ENCODE peak calls at places on chromosome 17, in eight cellular contexts. M is osteocyte, C is Panc1, Y is coronary artery, E is Caco-2, N is fibroblast of mammary gland, U is OCI-LY7, Z is left lung. R is an unnamed sample.
A peak's percentile ranks its signal among the peaks of the same experiment; 100 is the strongest.

GRCh38 chr17:76124582-76125390 is 16.3 kb downstream of the FOXJ1 start:
- DNase-seq in M (no peak), N (peak; percentile 14), Y (no peak), C (no peak), E (peak; percentile 41), U (peak; percentile 43), Z (no peak), R (no peak)

GRCh38 chr17:66711936-66712335 is 123.0 kb upstream of the CACNG5 start:
- DNase-seq in C (no peak), Y (no peak), U (no peak), Z (no peak), N (no peak), M (no peak), E (peak; percentile 45), R (no peak)

GRCh38 chr17:72477529-72477928 is 356.7 kb downstream of the SOX9 start:
- DNase-seq in Z (no peak), Y (no peak), E (peak; percentile 49), U (no peak), N (no peak), C (no peak), M (no peak), R (no peak)

GRCh38 chr17:63162406-63163157 is 196.5 kb downstream of the TANC2 start:
- DNase-seq in Z (no peak), M (no peak), Y (no peak), N (no peak), C (no peak), E (no peak), U (no peak), R (no peak)

GRCh38 chr17:71779482-71779881 is 341.3 kb upstream of the SOX9 start:
- DNase-seq in U (no peak), N (no peak), E (no peak), Z (no peak), M (no peak), C (no peak), Y (no peak), R (no peak)

GRCh38 chr17:1150863-1151685 is 28.7 kb downstream of the ABR start:
- DNase-seq in M (no peak), C (no peak), Z (no peak), Y (no peak), U (no peak), E (no peak), N (peak; percentile 15), R (no peak)

GRCh38 chr17:17128476-17129075 is 77.6 kb downstream of the PLD6 start:
- DNase-seq in Y (no peak), U (no peak), M (no peak), N (no peak), E (no peak), Z (peak; percentile 26), C (no peak), R (no peak)

GRCh38 chr17:49454050-49454449 is 39.4 kb upstream of the PHB1 start:
- DNase-seq in U (no peak), C (no peak), Y (no peak), E (no peak), M (no peak), Z (no peak), N (no peak), R (no peak)

GRCh38 chr17:43994272-43995149 is 9.9 kb upstream of the NAGS start:
- DNase-seq in E (peak; percentile 85), C (no peak), N (peak; percentile 62), Y (no peak), Z (peak; percentile 89), U (peak; percentile 52), M (no peak), R (peak; percentile 82)

GRCh38 chr17:16300554-16300953 is 52.7 kb downstream of the CENPV start:
- DNase-seq in Z (no peak), E (no peak), U (no peak), N (no peak), Y (no peak), C (no peak), M (no peak), R (peak; percentile 1)

GRCh38 chr17:80833952-80834895 is 157.4 kb upstream of the CHMP6 start:
- DNase-seq in N (peak; percentile 94), U (no peak), Y (no peak), Z (peak; percentile 71), C (no peak), E (no peak), M (no peak), R (no peak)

GRCh38 chr17:74330446-74330845 is 4.4 kb downstream of the KIF19 start:
- DNase-seq in M (no peak), U (no peak), Y (no peak), N (no peak), Z (no peak), E (no peak), C (no peak), R (no peak)

GRCh38 chr17:14790518-14790917 is 474.6 kb downstream of the PMP22 start:
- DNase-seq in N (peak; percentile 75), M (no peak), C (no peak), U (peak; percentile 86), E (no peak), Y (no peak), Z (no peak), R (no peak)

GRCh38 chr17:75454193-75454592 is 2.2 kb upstream of the TMEM94 start:
- DNase-seq in Y (no peak), N (no peak), M (no peak), C (no peak), Z (no peak), E (no peak), U (peak; percentile 76), R (no peak)

GRCh38 chr17:2853111-2853721 is 57.0 kb downstream of the RAP1GAP2 start:
- DNase-seq in Z (peak; percentile 88), C (no peak), U (peak; percentile 35), M (peak; percentile 87), N (peak; percentile 43), Y (no peak), E (no peak), R (peak; percentile 50)

GRCh38 chr17:2852729-2853110 is 56.5 kb downstream of the RAP1GAP2 start:
- DNase-seq in E (no peak), C (no peak), Y (no peak), Z (peak; percentile 82), M (no peak), U (no peak), N (no peak), R (no peak)

GRCh38 chr17:2850991-2851390 is 54.8 kb downstream of the RAP1GAP2 start:
- DNase-seq in M (no peak), C (no peak), U (no peak), N (peak; percentile 9), Y (no peak), E (no peak), Z (no peak), R (no peak)

GRCh38 chr17:2852211-2852610 is 56.0 kb downstream of the RAP1GAP2 start:
- DNase-seq in Z (no peak), C (no peak), M (no peak), E (no peak), Y (no peak), U (peak; percentile 72), N (no peak), R (no peak)

GRCh38 chr17:2851615-2852014 is 55.4 kb downstream of the RAP1GAP2 start:
- DNase-seq in Y (no peak), U (no peak), Z (no peak), N (no peak), M (no peak), C (no peak), E (no peak), R (no peak)
- TF ChIP-seq CTCF in Y (no peak), U (no peak), Z (no peak), N (no peak), M (no peak), C (no peak), E (no peak), R (no peak)

DNA sequence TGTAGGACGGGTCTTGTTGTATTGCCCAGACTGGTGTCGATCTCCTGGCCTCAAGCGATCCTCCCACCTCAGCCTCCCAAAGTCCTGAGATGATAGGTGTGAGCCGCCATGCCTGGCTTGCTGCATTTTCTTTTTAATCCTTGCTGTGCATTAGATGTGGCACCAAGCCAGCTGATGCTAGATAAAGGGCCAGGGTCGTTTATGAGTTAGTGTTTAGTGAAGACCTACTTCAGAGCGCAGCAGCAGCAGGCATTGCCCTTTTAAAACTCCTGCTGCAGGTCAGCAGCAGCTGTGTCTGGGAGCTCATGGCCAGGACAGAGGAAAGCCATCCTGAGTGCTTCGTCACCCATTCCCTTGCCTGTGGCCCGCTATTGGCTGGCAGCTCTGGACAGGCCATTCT is 237.3 kb downstream of the CCDC182 start:
- DNase-seq in Z (no peak), M (no peak), E (no peak), N (no peak), Y (no peak), U (no peak), C (no peak), R (no peak)
- TF ChIP-seq CTCF in Z (no peak), M (no peak), E (no peak), N (no peak), Y (no peak), U (no peak), C (no peak), R (no peak)

DNA sequence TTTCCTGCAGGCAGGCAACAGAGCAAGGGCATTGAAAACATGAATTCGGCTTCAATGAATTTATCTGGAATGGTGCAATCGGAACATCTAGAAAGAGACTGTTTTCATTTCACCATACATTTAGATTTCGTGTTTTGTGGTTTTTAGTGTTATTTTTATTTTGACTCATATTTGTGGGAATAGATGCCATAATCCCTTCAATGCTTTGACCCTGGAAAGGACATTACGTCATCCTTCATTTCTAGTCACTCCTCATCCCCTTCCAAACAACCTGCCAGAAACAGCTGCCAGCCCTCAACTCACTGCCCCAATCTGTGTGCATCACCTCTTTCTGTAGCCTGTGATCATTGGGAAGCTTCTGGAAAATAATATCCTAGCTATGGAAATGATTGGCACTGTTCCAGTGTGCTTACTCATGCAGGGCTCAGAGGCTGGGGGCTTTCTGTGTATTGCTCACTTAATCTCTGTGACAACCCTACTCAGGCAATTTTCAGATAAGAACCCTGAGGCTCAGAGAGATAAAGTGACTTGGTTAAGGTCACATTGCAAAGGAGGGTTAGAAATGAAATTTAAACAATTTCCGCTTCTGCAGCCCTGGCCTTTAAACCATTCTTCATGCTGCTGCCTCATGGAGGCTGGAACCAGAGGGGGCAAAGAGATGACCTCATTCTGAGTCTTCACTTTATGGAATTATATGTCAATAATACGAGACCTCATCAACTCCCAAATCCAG is 9.5 kb upstream of the KSR1 start:
- DNase-seq in N (peak; percentile 98), M (no peak), E (no peak), C (no peak), U (no peak), Y (no peak), Z (no peak), R (no peak)
- TF ChIP-seq CTCF in N (no peak), M (no peak), E (no peak), C (no peak), U (no peak), Y (no peak), Z (no peak), R (no peak)

DNA sequence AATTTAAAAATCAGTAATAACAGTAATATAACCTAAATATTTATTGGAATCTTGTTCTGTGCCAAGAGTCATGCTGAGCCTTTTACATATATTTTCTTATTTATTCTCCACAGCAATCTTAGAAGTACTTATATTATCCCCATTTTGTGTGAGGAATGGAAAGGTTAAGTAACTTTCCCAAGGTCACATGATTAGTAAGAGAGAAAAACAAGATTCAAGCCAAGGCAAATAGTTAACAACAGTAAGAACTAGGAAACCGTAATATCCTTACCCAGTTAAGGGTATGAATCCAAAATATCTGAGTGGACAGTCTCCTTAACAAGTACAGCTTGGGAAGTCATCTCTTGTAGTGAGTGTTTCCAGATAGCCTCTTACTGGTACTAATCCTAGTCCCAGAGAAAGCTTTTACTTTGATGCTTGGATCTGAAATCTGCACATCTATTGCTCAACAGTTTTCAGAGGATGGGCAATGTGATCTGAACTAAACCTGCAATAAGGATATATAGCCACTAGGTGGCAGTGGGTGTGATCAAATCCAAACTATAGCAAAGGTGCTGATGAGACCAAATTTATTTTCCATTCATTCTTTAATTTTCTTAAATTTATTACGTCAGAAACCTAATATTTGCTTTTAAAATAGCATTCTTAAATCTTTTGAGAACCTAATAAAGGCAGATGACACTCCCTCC is 23.3 kb downstream of the SHISA6 start:
- DNase-seq in M (no peak), E (no peak), Y (no peak), U (peak; percentile 9), N (peak; percentile 3), C (no peak), Z (no peak), R (no peak)
- TF ChIP-seq CTCF in M (peak; percentile 30), E (no peak), Y (no peak), U (peak; percentile 81), N (peak; percentile 27), C (peak; percentile 31), Z (no peak), R (no peak)